ENCODE peak calls at places on chromosomes 1 and 21, in nine cellular contexts. V is tibial artery, K is NB4, Q is epithelial cell of proximal tubule, O is lower leg skin, D is lower lobe of right lung, P is adrenal gland, X is A549, E is epithelial cell of esophagus. R is an unnamed sample.

GRCh38 chr1:40849801-40850592 is 12.2 kb downstream of the CITED4 start:
- DNase-seq in V (peak; percentile 76), K (peak; percentile 74), Q (no peak), O (peak; percentile 93), D (peak; percentile 81), P (peak; percentile 64), X (peak; percentile 57), E (peak; percentile 68), R (peak; percentile 81)

GRCh38 chr1:223102797-223103533 is 40.1 kb downstream of the TLR5 start:
- DNase-seq in V (no peak), K (no peak), Q (no peak), O (peak; percentile 73), D (no peak), P (no peak), X (no peak), E (no peak), R (no peak)

GRCh38 chr1:191320062-191320461 is 838.2 kb upstream of the RGS18 start:
- DNase-seq in V (no peak), K (no peak), Q (no peak), O (no peak), D (no peak), P (no peak), X (no peak), E (peak; percentile 45), R (no peak)

GRCh38 chr1:200674838-200675587 is 5.3 kb upstream of the DDX59 start:
- DNase-seq in V (no peak), K (no peak), Q (no peak), O (no peak), D (no peak), P (no peak), X (no peak), E (peak; percentile 87), R (no peak)

GRCh38 chr1:8230284-8230605 is 87.7 kb upstream of the SLC45A1 start:
- DNase-seq in V (no peak), K (no peak), Q (no peak), O (no peak), D (no peak), P (no peak), X (no peak), E (no peak), R (no peak)

GRCh38 chr21:21057349-21058062 is 59.3 kb downstream of the NCAM2 start:
- DNase-seq in V (no peak), K (no peak), Q (no peak), O (no peak), D (no peak), P (no peak), X (no peak), E (no peak), R (no peak)

GRCh38 chr1:34590211-34590623 is 164.6 kb upstream of the GJB5 start:
- DNase-seq in V (no peak), K (no peak), Q (no peak), O (no peak), D (no peak), P (no peak), X (no peak), E (peak; percentile 47), R (no peak)

GRCh38 chr1:35001743-35002142 is 16.6 kb upstream of the TMEM35B start:
- DNase-seq in V (no peak), K (no peak), Q (no peak), O (no peak), D (no peak), P (no peak), X (no peak), E (no peak), R (no peak)

GRCh38 chr1:87688136-87688535 is 359.5 kb downstream of the LMO4 start:
- DNase-seq in V (no peak), K (no peak), Q (no peak), O (no peak), D (no peak), P (no peak), X (no peak), E (no peak), R (no peak)

GRCh38 chr1:54973205-54973921 is 7.1 kb upstream of the TMEM61 start:
- DNase-seq in V (peak; percentile 58), K (no peak), Q (no peak), O (peak; percentile 86), D (no peak), P (peak; percentile 73), X (peak; percentile 44), E (peak; percentile 55), R (peak; percentile 48)
- TF ChIP-seq CTCF in V (peak; percentile 40), K (no peak), Q (peak; percentile 57), O (no peak), D (peak; percentile 27), P (peak; percentile 38), X (peak; percentile 37), E (peak; percentile 60), R (peak; percentile 47)

GRCh38 chr1:107147813-107148212 is 7.0 kb downstream of the NTNG1 start:
- DNase-seq in V (no peak), K (no peak), Q (no peak), O (no peak), D (no peak), P (no peak), X (no peak), E (no peak), R (no peak)

GRCh38 chr1:107152332-107152731 is 11.5 kb downstream of the NTNG1 start:
- DNase-seq in V (no peak), K (no peak), Q (no peak), O (no peak), D (no peak), P (no peak), X (no peak), E (no peak), R (no peak)

DNA sequence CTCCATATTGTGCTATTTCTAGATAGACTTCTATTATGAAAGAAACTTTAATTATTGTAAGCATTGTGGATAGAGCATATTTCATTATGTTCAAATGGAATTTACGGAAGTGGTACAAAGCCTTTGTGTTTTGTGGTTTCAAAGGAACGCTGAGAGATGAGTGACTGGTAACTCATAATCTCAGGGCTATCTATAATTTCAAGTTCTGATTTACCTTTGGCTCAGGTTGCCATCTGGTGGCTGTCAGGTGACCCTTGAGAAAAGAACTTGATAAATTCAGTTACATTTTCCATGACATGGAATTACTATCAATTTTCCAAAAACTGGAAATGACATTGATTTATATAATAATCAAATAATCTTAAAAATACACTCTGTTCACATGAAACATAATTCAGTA is 12.2 kb downstream of the NTNG1 start:
- DNase-seq in V (no peak), K (peak; percentile 8), Q (no peak), O (no peak), D (no peak), P (no peak), X (no peak), E (peak; percentile 83), R (no peak)
- TF ChIP-seq CTCF in V (no peak), K (no peak), Q (peak; percentile 51), O (no peak), D (no peak), P (no peak), X (no peak), E (peak; percentile 54), R (no peak)

DNA sequence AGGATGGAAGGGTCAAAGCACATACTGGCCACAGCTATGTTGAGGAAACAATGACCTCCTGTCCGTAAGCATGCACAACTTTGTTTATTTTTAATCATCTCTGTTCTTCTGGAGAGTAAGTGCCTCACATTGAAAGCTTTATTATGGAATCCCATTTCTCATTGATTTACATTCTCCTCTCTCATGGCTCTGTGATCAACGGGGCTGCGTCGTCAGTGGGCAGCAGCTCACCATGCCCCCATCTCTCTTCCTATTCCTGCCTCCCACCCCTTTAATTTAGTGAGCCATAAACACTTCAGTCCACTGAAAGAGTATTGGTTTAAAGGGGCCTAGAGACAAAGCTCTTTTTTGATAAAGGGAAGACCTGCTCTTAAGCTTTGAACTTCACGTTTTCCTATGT is 98.9 kb downstream of the KAZN start:
- DNase-seq in V (no peak), K (no peak), Q (no peak), O (no peak), D (no peak), P (no peak), X (no peak), E (no peak), R (peak; percentile 20)
- TF ChIP-seq CTCF in V (no peak), K (no peak), Q (no peak), O (no peak), D (no peak), P (no peak), X (no peak), E (no peak), R (no peak)

GRCh38 chr1:197314672-197315071 is 46.6 kb downstream of the CRB1 start:
- DNase-seq in V (no peak), K (no peak), Q (no peak), O (no peak), D (no peak), P (no peak), X (no peak), E (no peak), R (no peak)
- TF ChIP-seq CTCF in V (no peak), K (no peak), Q (peak; percentile 43), O (no peak), D (no peak), P (no peak), X (no peak), E (no peak), R (no peak)

GRCh38 chr1:43706598-43707190 is 642 bp upstream of the ST3GAL3 start:
- DNase-seq in V (no peak), K (peak; percentile 51), Q (no peak), O (no peak), D (no peak), P (no peak), X (no peak), E (peak; percentile 44), R (peak; percentile 42)

GRCh38 chr1:43703836-43704235 is 3.5 kb upstream of the ST3GAL3 start:
- DNase-seq in V (no peak), K (no peak), Q (no peak), O (no peak), D (no peak), P (no peak), X (no peak), E (peak; percentile 21), R (no peak)

GRCh38 chr1:43705334-43705733 is 2.0 kb upstream of the ST3GAL3 start:
- DNase-seq in V (no peak), K (peak; percentile 11), Q (no peak), O (no peak), D (no peak), P (peak; percentile 34), X (no peak), E (no peak), R (no peak)

GRCh38 chr1:43705982-43706597 is 1.2 kb upstream of the ST3GAL3 start:
- DNase-seq in V (no peak), K (peak; percentile 58), Q (no peak), O (no peak), D (no peak), P (no peak), X (no peak), E (peak; percentile 28), R (peak; percentile 9)

DNA sequence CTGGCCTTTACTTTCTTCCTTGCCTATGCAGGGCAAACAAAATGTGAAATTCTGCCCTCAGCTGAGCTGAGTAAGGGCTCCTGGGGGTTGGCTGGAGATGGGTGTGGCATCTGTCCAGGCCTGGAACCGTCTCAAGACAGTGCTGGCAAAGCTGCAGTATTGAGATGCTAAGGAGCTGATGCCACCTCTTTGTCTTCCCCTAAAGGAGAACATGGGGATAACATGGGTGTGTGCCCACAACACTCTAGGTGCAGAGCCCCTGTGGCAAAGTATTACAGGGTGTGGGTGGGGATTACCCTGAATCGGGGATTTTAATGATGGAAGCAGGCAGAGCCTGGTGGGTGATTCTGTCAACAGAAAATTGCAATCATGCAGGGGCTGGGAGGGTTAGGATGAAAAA is 2.5 kb upstream of the ST3GAL3 start:
- DNase-seq in V (no peak), K (peak; percentile 13), Q (no peak), O (no peak), D (no peak), P (peak; percentile 56), X (no peak), E (peak; percentile 37), R (no peak)
- TF ChIP-seq CTCF in V (no peak), K (no peak), Q (peak; percentile 33), O (no peak), D (no peak), P (peak; percentile 17), X (no peak), E (peak; percentile 53), R (no peak)

R was measured in nephron progenitor cell.